ENCODE peak calls at places on chromosome 21, in nine cellular contexts. P is K562, J is stomach, D is transverse colon, B is HepG2, A is sigmoid colon, F is ovary, R is H1, W is tibial nerve. H is an unnamed sample. For H3K27me3, the result is how much of the 10 kb centered on the place peaks cover.

GRCh38 chr21:17777321-17777720 is 41.8 kb downstream of the C21orf91 start:
- DNase-seq in P (no peak), J (no peak), D (no peak), W (no peak), B (no peak), A (no peak), R (no peak), F (no peak), H (no peak)

GRCh38 chr21:32806810-32807386 is 35.3 kb upstream of the PAXBP1 start:
- DNase-seq in W (no peak), P (no peak), R (no peak), F (no peak), D (no peak), A (no peak), B (no peak), J (no peak), H (no peak)

GRCh38 chr21:17859661-17860060 is 40.5 kb upstream of the C21orf91 start:
- DNase-seq in R (no peak), D (no peak), B (no peak), A (no peak), F (no peak), J (no peak), W (no peak), P (no peak), H (no peak)

GRCh38 chr21:38171723-38172344 is 85.0 kb upstream of the KCNJ15 start:
- DNase-seq in F (no peak), P (no peak), J (no peak), B (no peak), R (peak), D (no peak), W (no peak), A (no peak), H (no peak)

GRCh38 chr21:14453964-14454641 is 71.2 kb upstream of the HSPA13 start:
- DNase-seq in J (no peak), W (no peak), F (no peak), B (no peak), R (no peak), D (no peak), P (peak), A (no peak), H (no peak)

GRCh38 chr21:17679002-17679600 is 66.4 kb upstream of the BTG3 start:
- DNase-seq in J (no peak), D (no peak), F (no peak), R (no peak), W (no peak), A (no peak), P (peak), B (peak), H (no peak)

GRCh38 chr21:46667735-46668380 is 32.4 kb downstream of the PRMT2 start:
- DNase-seq in F (no peak), W (no peak), D (no peak), A (no peak), R (no peak), J (no peak), B (peak), P (no peak), H (peak)

GRCh38 chr21:35525443-35525842 is 476.3 kb upstream of the RUNX1 start:
- DNase-seq in D (no peak), A (no peak), J (no peak), F (no peak), B (no peak), W (no peak), R (no peak), P (no peak), H (no peak)

GRCh38 chr21:26115899-26116298 is 54.7 kb downstream of the APP start:
- DNase-seq in A (no peak), B (no peak), R (no peak), J (no peak), D (no peak), W (no peak), P (no peak), F (no peak), H (no peak)

GRCh38 chr21:32520885-32521735 is 64.2 kb downstream of the TCP10L start:
- DNase-seq in P (no peak), W (peak), B (no peak), D (peak), F (peak), A (peak), R (no peak), J (peak), H (peak)

GRCh38 chr21:14071902-14072734 is 138.6 kb downstream of the LIPI start:
- DNase-seq in R (no peak), W (no peak), J (peak), P (no peak), A (no peak), F (no peak), B (no peak), D (no peak), H (no peak)

GRCh38 chr21:17462276-17462981 is 50.4 kb upstream of the CXADR start:
- DNase-seq in J (peak), A (no peak), P (no peak), F (no peak), B (peak), D (peak), W (no peak), R (no peak), H (no peak)

GRCh38 chr21:39452207-39452964 is 616 bp downstream of the SH3BGR start:
- DNase-seq in F (no peak), W (no peak), D (no peak), P (no peak), A (no peak), B (peak), J (no peak), R (no peak), H (no peak)

GRCh38 chr21:34305605-34306235 is 58.1 kb upstream of the KCNE2 start:
- DNase-seq in J (no peak), R (no peak), F (no peak), A (no peak), W (no peak), D (no peak), P (no peak), B (no peak), H (no peak)

GRCh38 chr21:24076179-24076578 is 1531.1 kb downstream of the MRPL39 start:
- DNase-seq in F (no peak), P (no peak), W (no peak), R (no peak), J (no peak), B (no peak), D (no peak), A (no peak), H (no peak)

GRCh38 chr21:16113052-16113715 is 383.4 kb downstream of the USP25 start:
- DNase-seq in P (no peak), W (no peak), D (no peak), A (no peak), B (no peak), R (no peak), J (no peak), F (no peak), H (no peak)

GRCh38 chr21:38424333-38424732 is 73.9 kb downstream of the ERG start:
- DNase-seq in P (no peak), B (no peak), W (no peak), J (no peak), F (no peak), A (no peak), R (no peak), D (no peak), H (no peak)

GRCh38 chr21:41170442-41170841 is 2.5 kb downstream of the BACE2 start:
- DNase-seq in W (no peak), J (peak), P (peak), B (peak), A (no peak), D (peak), R (no peak), F (no peak), H (peak)

GRCh38 chr21:37626320-37626719 is 259.7 kb downstream of the DYRK1A start:
- DNase-seq in R (no peak), J (no peak), F (no peak), P (no peak), W (no peak), A (no peak), D (no peak), B (no peak), H (no peak)

GRCh38 chr21:40886931-40887330 is 40.0 kb upstream of the DSCAM start:
- DNase-seq in J (no peak), D (no peak), W (no peak), A (no peak), F (no peak), R (no peak), P (no peak), B (no peak), H (no peak)

GRCh38 chr21:17083084-17083483 is 429.8 kb upstream of the CXADR start:
- DNase-seq in R (no peak), P (no peak), B (no peak), A (no peak), J (no peak), D (no peak), W (no peak), F (no peak), H (no peak)

GRCh38 chr21:33212159-33212851 is 17.4 kb upstream of the IFNAR2 start:
- DNase-seq in F (no peak), P (no peak), J (no peak), B (no peak), R (no peak), A (no peak), W (no peak), D (no peak), H (no peak)

GRCh38 chr21:23817337-23817736 is 1789.9 kb downstream of the MRPL39 start:
- DNase-seq in B (no peak), A (no peak), W (no peak), D (no peak), J (no peak), R (no peak), F (no peak), P (no peak), H (no peak)

GRCh38 chr21:25385912-25386474 is 221.3 kb downstream of the MRPL39 start:
- DNase-seq in R (no peak), J (peak), P (peak), A (no peak), W (no peak), D (no peak), B (peak), F (no peak), H (no peak)

GRCh38 chr21:41166947-41167346 is 1.0 kb upstream of the BACE2 start:
- DNase-seq in J (no peak), F (peak), P (no peak), R (no peak), B (no peak), D (no peak), A (peak), W (no peak), H (no peak)

DNA sequence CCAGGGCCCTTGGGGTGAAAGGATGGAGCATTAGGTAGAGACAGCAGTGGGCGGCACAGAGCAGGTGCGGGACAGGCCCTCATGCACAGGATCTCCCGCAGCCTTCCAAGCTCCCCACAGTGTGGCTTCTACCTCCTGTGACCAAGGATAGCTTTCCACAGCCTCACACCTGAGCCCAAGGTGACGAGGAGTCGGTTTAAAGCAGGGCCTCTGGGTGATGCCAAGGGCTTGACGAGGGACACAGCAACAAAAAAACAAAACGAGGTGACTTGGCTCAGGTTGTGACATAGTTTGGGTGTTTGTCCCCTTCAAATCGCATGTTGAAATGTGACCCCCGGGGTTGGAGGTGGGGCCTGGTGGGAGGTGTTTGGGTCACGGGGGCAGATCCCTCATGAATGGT is 15.3 kb downstream of the RSPH1 start:
- DNase-seq in B (no peak), W (no peak), A (no peak), P (no peak), R (no peak), D (no peak), F (no peak), J (no peak), H (no peak)
- H3K27me3 ChIP-seq in B (under half), W (under half), A (under half), P (half or more), R (under half), D (under half), F (under half), J (under half), H (under half)

DNA sequence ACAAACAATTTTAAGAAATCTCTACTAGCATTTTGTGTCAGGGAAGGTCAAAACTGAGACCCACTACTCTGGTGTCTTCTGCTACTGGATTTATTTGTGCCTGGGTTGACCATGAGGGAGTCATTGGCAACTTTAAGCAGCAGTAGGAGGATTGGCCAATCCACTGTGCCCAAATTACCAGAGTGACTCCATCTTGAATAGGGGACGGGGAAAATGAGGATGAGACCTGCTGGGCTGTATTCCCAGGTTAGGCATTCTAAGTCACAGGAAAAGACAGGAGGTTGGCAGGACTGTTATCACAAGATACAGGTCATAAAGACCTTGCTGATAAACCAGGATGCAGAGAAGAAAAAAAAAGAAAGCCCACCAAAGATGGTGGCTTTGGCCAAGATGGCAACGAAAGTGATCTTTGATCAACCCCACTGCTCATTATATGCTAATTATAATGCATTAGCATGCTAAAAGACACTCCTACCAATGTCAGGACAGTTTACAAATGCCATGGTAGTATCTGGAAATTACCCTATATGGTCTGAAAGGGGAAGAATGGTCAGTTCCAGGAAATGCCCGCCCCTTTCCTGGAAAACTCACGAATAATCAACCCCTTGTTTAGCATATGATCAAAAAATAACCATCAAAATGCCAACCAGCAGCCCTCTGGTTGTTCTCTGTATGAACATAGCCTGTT is 200.9 kb downstream of the LTN1 start:
- DNase-seq in P (no peak), F (no peak), A (no peak), R (no peak), D (no peak), J (no peak), W (no peak), B (no peak), H (no peak)
- TF ChIP-seq EP300 in P (no peak), F (no peak), A (no peak), R (no peak), D (no peak), J (no peak), W (no peak), B (no peak), H (no peak)

GRCh38 chr21:36569511-36569910 is 89.6 kb upstream of the CLDN14 start:
- DNase-seq in R (no peak), B (no peak), D (no peak), W (no peak), J (no peak), P (no peak), F (no peak), A (no peak), H (no peak)

GRCh38 chr21:36564647-36565046 is 84.7 kb upstream of the CLDN14 start:
- DNase-seq in P (no peak), B (no peak), F (no peak), A (no peak), R (no peak), W (no peak), D (no peak), J (no peak), H (no peak)

GRCh38 chr21:36565616-36566015 is 85.7 kb upstream of the CLDN14 start:
- DNase-seq in P (no peak), W (no peak), A (no peak), F (no peak), J (no peak), R (no peak), D (no peak), B (no peak), H (no peak)

GRCh38 chr21:36567216-36567917 is 87.4 kb upstream of the CLDN14 start:
- DNase-seq in W (no peak), J (no peak), P (no peak), A (no peak), F (no peak), D (no peak), R (no peak), B (no peak), H (no peak)

DNA sequence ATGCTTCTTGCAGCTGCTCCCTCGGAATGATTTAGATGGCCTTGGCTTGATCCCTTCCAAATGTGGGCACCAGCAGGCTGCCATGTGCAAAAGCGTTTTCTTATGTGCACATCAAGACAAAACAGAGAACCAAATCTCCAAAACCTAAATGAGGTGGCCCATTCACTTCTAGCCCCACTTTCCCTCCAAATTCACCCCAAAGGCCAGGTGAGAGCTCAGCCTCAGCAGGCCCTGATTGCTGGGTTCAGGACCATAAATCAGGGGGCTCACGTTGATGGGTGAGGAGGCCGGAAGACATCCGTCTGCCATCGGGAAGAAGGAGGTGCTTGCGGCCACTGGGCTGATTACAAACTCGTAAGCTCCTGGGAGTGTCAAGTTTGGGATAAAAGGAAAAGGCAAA is 86.7 kb upstream of the CLDN14 start:
- DNase-seq in A (no peak), D (no peak), R (no peak), J (no peak), B (no peak), W (no peak), P (no peak), F (no peak), H (no peak)
- H3K27me3 ChIP-seq in A (under half), D (half or more), R (under half), J (under half), B (under half), W (under half), P (under half), F (under half), H (under half)

GRCh38 chr21:44390886-44391285 is 37.5 kb downstream of the TRPM2 start:
- DNase-seq in F (peak), A (no peak), J (no peak), B (no peak), R (no peak), P (no peak), W (no peak), D (no peak), H (no peak)

GRCh38 chr21:44392185-44392584 is 38.8 kb downstream of the TRPM2 start:
- DNase-seq in J (no peak), A (no peak), B (no peak), P (no peak), R (no peak), D (no peak), W (no peak), F (no peak), H (no peak)

GRCh38 chr21:44391345-44392091 is 38.1 kb downstream of the TRPM2 start:
- DNase-seq in W (peak), P (no peak), F (peak), R (no peak), B (no peak), A (peak), D (peak), J (peak), H (peak)

GRCh38 chr21:44392916-44393315 is 39.5 kb downstream of the TRPM2 start:
- DNase-seq in R (no peak), D (no peak), W (no peak), J (no peak), B (no peak), A (no peak), F (no peak), P (no peak), H (no peak)

DNA sequence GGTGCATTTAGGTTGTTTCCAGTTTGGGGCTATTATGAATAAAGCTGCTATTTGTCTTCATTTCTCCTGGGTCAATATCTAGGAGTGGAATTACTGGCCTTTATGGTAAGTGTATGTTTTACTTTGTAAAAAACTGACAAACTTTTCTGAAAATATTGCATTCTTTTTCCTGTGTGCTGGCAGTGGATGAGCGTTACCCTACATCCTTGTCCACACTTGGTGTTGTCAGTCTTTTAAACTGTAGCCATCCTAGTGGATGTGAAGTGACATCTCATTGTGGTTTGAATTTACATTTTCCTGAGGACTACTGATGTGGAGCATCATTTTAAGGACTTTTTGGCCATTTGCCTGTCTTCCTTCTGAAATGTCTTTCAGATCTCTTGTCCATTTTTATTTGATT is 35.9 kb downstream of the TRPM2 start:
- DNase-seq in B (no peak), R (no peak), F (no peak), A (no peak), J (no peak), W (no peak), D (no peak), P (no peak), H (no peak)
- TF ChIP-seq EP300 in B (no peak), R (no peak), F (no peak), A (no peak), J (no peak), W (no peak), D (no peak), P (no peak), H (no peak)

DNA sequence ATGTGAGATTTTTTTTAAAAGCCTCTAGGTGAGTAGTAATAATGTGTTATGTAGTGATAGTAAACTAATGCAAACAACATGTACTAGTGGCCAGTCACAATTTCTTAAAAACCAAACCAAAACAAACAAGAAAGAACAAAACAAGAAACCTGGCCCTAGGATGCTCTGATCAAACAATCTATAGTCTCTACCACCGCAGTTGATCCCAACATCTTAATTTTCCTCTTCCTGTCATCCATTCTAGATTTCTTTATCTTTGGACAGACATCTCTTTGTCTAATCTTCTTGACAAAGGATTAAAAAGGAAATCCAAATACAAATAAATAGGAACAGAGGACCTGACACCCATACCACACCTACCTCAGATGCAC is 188.2 kb upstream of the ADAMTS5 start:
- DNase-seq in D (no peak), J (no peak), P (no peak), W (no peak), B (no peak), F (no peak), R (no peak), A (no peak), H (no peak)
- H3K27me3 ChIP-seq in D (under half), J (under half), P (under half), W (under half), B (under half), F (under half), R (under half), A (under half), H (under half)

DNA sequence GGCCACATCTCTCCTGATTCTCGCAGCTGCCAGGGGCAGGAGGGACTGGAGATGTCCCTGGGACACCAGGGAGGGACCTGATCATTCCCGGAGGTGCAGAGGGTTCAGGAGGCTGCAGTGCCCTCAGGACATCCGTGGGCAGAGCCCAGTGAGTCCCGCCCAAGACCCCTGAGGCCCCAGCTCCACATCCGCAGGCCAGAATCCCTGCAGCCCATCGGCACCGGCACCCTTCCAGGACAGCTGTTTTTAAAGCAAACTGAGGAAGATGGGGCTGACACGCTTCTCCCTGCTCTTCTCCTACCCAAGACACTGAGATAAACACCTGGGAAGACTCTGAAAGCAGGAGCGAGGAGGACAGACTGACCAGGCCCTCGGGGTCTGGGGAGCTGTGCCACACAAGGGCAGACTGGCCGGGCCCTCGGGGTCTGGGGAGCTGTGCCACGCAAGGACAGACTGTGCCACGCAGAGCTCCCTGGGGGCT is 25.5 kb downstream of the SLC19A1 start:
- DNase-seq in A (peak), P (no peak), F (peak), D (no peak), R (no peak), B (no peak), J (no peak), W (no peak), H (peak)
- TF ChIP-seq EP300 in A (no peak), P (no peak), F (no peak), D (no peak), R (no peak), B (no peak), J (no peak), W (no peak), H (no peak)

H was measured in upper lobe of left lung.